ENCODE peak calls at places on chromosomes 3 and 15, in four cellular contexts. C is H1, A is GM12878, G is HepG2. Q is an unnamed sample.
A peak's percentile ranks its signal among the peaks of the same experiment; 100 is the strongest.

GRCh38 chr3:14336414-14337285 is 65.8 kb upstream of the SLC6A6 start:
- DNase-seq in C (no peak), A (no peak), G (peak; percentile 35), Q (no peak)

GRCh38 chr3:194136519-194137313 is 768 bp downstream of the HES1 start:
- DNase-seq in C (no peak), A (no peak), G (peak; percentile 14), Q (peak; percentile 22)

GRCh38 chr3:38177175-38177574 is 11.8 kb downstream of the OXSR1 start:
- DNase-seq in C (no peak), A (no peak), G (no peak), Q (no peak)

GRCh38 chr3:18556503-18556902 is 131.4 kb upstream of the SATB1 start:
- DNase-seq in C (no peak), A (peak; percentile 39), G (no peak), Q (no peak)

GRCh38 chr3:106710596-106710995 is 666.6 kb upstream of the CCDC54 start:
- DNase-seq in C (no peak), A (no peak), G (no peak), Q (no peak)

GRCh38 chr3:122513386-122514122 is 1.2 kb downstream of the KPNA1 start:
- DNase-seq in C (no peak), A (no peak), G (no peak), Q (no peak)

GRCh38 chr3:71616571-71617021 is 33.1 kb upstream of the FOXP1 start:
- DNase-seq in C (no peak), A (no peak), G (no peak), Q (no peak)

GRCh38 chr15:101088311-101088710 is 163.5 kb downstream of the CHSY1 start:
- DNase-seq in C (no peak), A (no peak), G (no peak), Q (no peak)

GRCh38 chr3:149486726-149487125 is 12.2 kb downstream of the TM4SF4 start:
- DNase-seq in C (no peak), A (no peak), G (no peak), Q (no peak)

GRCh38 chr3:70979983-70980645 is 603.4 kb downstream of the FOXP1 start:
- DNase-seq in C (no peak), A (no peak), G (no peak), Q (no peak)

GRCh38 chr3:189967254-189967865 is 153.3 kb downstream of the P3H2 start:
- DNase-seq in C (no peak), A (no peak), G (peak; percentile 48), Q (peak; percentile 30)

GRCh38 chr3:52021869-52022268 is 26.2 kb upstream of the RPL29 start:
- DNase-seq in C (no peak), A (no peak), G (no peak), Q (no peak)

GRCh38 chr15:78929536-78930264 is 15.1 kb downstream of the CTSH start:
- DNase-seq in C (no peak), A (no peak), G (no peak), Q (no peak)

GRCh38 chr15:89335289-89336041 is 841 bp upstream of the POLG start:
- DNase-seq in C (no peak), A (no peak), G (peak; percentile 10), Q (no peak)

GRCh38 chr3:5063724-5064123 is 58.4 kb upstream of the ARL8B start:
- DNase-seq in C (no peak), A (no peak), G (no peak), Q (no peak)

GRCh38 chr3:141979050-141979671 is 102.7 kb downstream of the ATP1B3 start:
- DNase-seq in C (no peak), A (no peak), G (no peak), Q (no peak)

GRCh38 chr15:55917881-55918296 is 75.5 kb downstream of the NEDD4 start:
- DNase-seq in C (no peak), A (no peak), G (peak; percentile 58), Q (no peak)

GRCh38 chr3:57918123-57918837 is 89.9 kb upstream of the FLNB start:
- DNase-seq in C (no peak), A (no peak), G (no peak), Q (no peak)

GRCh38 chr15:99967841-99968371 is 234.7 kb upstream of the LYSMD4 start:
- DNase-seq in C (no peak), A (no peak), G (no peak), Q (no peak)

GRCh38 chr3:151299006-151299405 is 17.6 kb downstream of the GPR87 start:
- DNase-seq in C (no peak), A (no peak), G (no peak), Q (no peak)

GRCh38 chr15:28959326-28959725 is 73.6 kb downstream of the APBA2 start:
- DNase-seq in C (no peak), A (no peak), G (no peak), Q (no peak)

GRCh38 chr15:39282663-39283208 is 298.1 kb upstream of the THBS1 start:
- DNase-seq in C (no peak), A (no peak), G (no peak), Q (no peak)

GRCh38 chr3:126284258-126284904 is 72.8 kb downstream of the KLF15 start:
- DNase-seq in C (no peak), A (no peak), G (no peak), Q (no peak)

DNA sequence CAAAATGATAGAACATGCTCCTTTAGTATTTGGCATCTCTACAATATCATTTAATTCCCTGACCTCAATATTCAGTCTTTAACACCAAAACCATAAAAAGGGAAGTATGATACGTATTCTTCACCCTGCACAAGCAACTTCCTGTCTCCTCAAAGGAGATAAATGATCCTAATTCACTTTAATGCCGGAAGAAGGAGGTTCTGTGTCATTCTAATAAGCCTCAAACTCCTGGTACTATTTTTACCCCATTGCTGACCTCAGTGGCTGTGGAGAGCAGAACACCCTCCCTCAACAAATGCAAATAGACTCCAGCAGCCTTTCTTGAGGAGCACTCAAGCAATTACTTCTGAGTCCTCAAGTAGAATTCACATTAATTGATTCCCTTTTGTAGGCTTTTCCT is 173.3 kb downstream of the TMEM108 start:
- DNase-seq in C (peak; percentile 31), A (peak; percentile 78), G (no peak), Q (peak; percentile 70)
- TF ChIP-seq YY1 in C (no peak), A (no peak), G (no peak), Q (no peak)

DNA sequence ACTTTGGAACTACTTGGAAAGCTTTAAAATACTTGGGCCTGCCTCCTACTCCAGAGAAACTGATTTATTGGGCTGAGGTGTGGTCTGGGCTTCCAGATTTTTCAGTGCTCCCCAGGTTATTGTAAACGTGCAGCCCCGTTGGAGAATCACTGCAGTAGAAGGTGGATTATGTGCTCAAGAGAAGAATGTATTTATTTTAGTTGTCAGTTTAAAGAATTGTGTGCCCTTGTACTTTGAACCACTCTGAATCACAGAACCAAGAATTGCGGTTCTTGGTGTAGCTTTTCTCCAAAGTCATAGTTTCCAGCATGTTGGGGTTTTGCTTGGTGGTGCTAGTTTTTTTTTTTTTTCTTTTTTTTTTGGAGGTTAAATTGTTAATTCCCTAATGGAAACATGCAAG is 1.6 kb downstream of the TATDN2 start:
- DNase-seq in C (no peak), A (no peak), G (peak; percentile 67), Q (no peak)
- H3K4me1 ChIP-seq in C (peaks cover 7% of the 10 kb centered on the region), A (peaks cover 6% of the 10 kb centered on the region), G (peaks cover 56% of the 10 kb centered on the region), Q (peaks cover 2% of the 10 kb centered on the region)

GRCh38 chr3:86973440-86973839 is 17.5 kb downstream of the VGLL3 start:
- DNase-seq in C (no peak), A (no peak), G (no peak), Q (no peak)
- TF ChIP-seq SUZ12 in C (no peak), A (no peak), G (no peak), Q (no peak)

GRCh38 chr3:146250449-146251382 is at the start of gene PLSCR4:
- DNase-seq in C (no peak), A (no peak), G (no peak), Q (no peak)
- TF ChIP-seq YY1 in C (no peak), A (no peak), G (no peak), Q (no peak)

DNA sequence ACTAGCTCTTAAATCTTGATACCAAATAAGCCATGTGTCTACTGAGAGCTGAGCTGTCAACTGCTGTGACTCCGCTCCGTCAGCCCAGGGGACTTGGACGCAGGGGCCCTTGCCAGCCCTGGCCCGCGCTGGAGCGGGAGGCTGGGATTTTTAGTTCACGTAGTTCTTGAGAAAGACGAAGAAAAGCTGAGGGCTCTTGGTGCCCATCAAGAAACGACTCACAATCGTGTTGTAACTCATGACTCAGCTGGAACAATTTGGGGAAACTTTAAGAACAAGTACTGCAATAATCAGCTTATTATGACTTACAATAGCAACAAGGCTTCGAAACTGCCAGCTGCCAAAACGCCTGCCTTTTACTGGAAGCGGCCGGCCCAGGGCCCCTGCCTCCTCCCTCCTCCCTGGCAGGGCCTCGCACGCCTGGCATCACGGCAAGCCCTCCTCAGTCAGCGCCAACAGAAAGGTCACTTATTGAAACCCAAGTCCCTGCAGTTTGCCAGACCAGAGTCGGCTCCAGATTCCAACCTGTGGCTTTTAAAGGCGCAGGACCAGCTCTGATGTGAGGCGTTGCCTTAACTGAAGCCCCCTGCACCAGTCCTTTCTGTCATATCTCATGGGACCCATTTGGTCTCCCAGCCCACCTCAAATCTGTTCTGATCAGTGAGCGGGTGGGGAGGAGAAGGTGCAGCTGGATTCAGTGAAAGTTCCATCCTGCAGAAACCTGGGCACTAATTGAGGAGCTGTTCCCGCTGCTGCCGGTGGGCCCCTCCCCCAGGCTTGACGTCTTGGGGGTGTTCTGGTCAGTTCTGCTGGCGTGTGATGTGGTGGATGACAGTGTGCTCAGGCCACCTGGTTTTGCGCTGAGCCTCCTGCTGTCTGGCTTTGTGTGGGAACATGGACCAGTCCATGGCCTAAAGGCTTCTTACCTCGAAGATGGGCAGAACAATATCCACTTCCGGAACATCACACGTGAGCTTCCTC is 60.1 kb downstream of the RGMA start:
- DNase-seq in C (no peak), A (no peak), G (no peak), Q (no peak)
- H3K4me1 ChIP-seq in C (no peaks in the 10 kb centered on the region), A (peaks cover 5% of the 10 kb centered on the region), G (peaks cover 19% of the 10 kb centered on the region), Q (peaks cover 3% of the 10 kb centered on the region)

DNA sequence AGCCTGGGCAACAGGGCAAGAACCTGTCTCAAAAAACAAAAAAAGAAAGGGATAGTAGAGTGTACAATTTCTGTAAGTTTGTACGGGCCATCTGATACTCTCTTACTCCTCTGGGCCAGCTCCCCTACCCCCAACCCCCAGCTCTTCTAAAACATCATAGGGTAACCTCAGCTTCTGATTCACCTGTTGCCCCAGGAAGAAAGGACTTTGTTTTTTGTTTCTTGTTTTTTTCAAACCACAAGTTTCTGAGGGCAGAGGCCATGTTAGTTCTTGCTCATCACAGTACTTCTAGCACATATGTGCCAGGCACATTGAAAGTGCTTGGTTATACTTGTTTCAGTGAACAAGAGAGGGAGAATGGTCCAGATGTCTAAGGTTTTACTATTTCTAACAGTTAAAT is 20.2 kb downstream of the ATOSA start:
- DNase-seq in C (no peak), A (peak; percentile 71), G (no peak), Q (no peak)
- TF ChIP-seq SUZ12 in C (no peak), A (no peak), G (no peak), Q (no peak)